ENCODE peak calls at places on chromosomes 6 and 20, in seven cellular contexts. T is stimulated activated CD8-positive, alpha-beta memory T cell treated with anti-CD3 and anti-CD28 coated beads, Interleukin-12 subunit alpha, Interleukin-12 subunit beta, amount 100 ng/mL, for 1 hour; E is fibroblast of the conjunctiva; Y is fibroblast of lung; C is BJ; W is PC-3; H is activated naive CD4-positive, alpha-beta T cell treated with anti-CD3 and anti-CD28 coated beads, Interleukin-2, amount 10 ng/mL, durations not matched to agents 7 days and 5 days. Q is an unnamed sample.

GRCh38 chr20:43711098-43711654 is 15.6 kb downstream of the GTSF1L start:
- DNase-seq in H (no peak), W (no peak), C (no peak), Y (no peak), E (no peak), T (no peak), Q (no peak)

GRCh38 chr6:36508532-36508931 is 38.7 kb downstream of the STK38 start:
- DNase-seq in W (no peak), Y (no peak), H (no peak), E (no peak), T (no peak), C (no peak), Q (no peak)

GRCh38 chr20:31711416-31712111 is 11.1 kb downstream of the BCL2L1 start:
- DNase-seq in H (no peak), C (no peak), T (no peak), W (peak; percentile 20), Y (no peak), E (no peak), Q (no peak)

GRCh38 chr6:117317261-117317660 is 51.9 kb downstream of the VGLL2 start:
- DNase-seq in H (no peak), W (peak; percentile 59), C (no peak), E (no peak), T (no peak), Y (peak; percentile 14), Q (no peak)

GRCh38 chr6:30814137-30815084 is 69.9 kb upstream of the DDR1 start:
- DNase-seq in C (no peak), H (peak; percentile 58), Y (peak; percentile 68), W (peak; percentile 81), E (peak; percentile 37), T (peak; percentile 37), Q (peak; percentile 76)

GRCh38 chr20:35192071-35192872 is 20.4 kb downstream of the PROCR start:
- DNase-seq in C (no peak), H (no peak), E (no peak), W (peak; percentile 88), Y (no peak), T (no peak), Q (no peak)

GRCh38 chr20:15860850-15861249 is 712.4 kb downstream of the KIF16B start:
- DNase-seq in T (no peak), E (no peak), W (no peak), Y (no peak), H (no peak), C (no peak), Q (no peak)

GRCh38 chr20:56788671-56789610 is 159.8 kb downstream of the TFAP2C start:
- DNase-seq in H (no peak), E (no peak), C (no peak), T (no peak), Y (no peak), W (peak; percentile 77), Q (peak; percentile 66)

GRCh38 chr6:42200035-42200434 is 5.3 kb upstream of the GUCA1B start:
- DNase-seq in H (no peak), E (peak; percentile 77), Y (peak; percentile 99), C (peak; percentile 94), W (peak; percentile 96), T (no peak), Q (peak; percentile 97)

GRCh38 chr20:59013031-59013951 is 5.9 kb upstream of the TUBB1 start:
- DNase-seq in E (no peak), H (no peak), T (no peak), C (no peak), Y (no peak), W (no peak), Q (no peak)

GRCh38 chr6:168877821-168878282 is 375.8 kb downstream of the THBS2 start:
- DNase-seq in W (peak; percentile 53), Y (peak; percentile 4), H (no peak), T (no peak), E (no peak), C (no peak), Q (peak; percentile 25)

GRCh38 chr6:149964243-149965190 is 774 bp downstream of the ULBP1 start:
- DNase-seq in W (no peak), E (no peak), C (no peak), T (no peak), Y (peak; percentile 30), H (peak; percentile 49), Q (peak; percentile 57)

GRCh38 chr6:277746-278145 is 14.5 kb upstream of the DUSP22 start:
- DNase-seq in E (no peak), C (no peak), W (no peak), T (no peak), H (no peak), Y (no peak), Q (no peak)

GRCh38 chr6:41200901-41201783 is at the start of gene TREML2:
- DNase-seq in E (no peak), C (no peak), T (no peak), H (peak; percentile 68), W (no peak), Y (no peak), Q (no peak)

GRCh38 chr20:5718896-5719595 is 31.2 kb upstream of the SHLD1 start:
- DNase-seq in Y (no peak), H (no peak), T (no peak), W (no peak), E (no peak), C (no peak), Q (no peak)

GRCh38 chr20:50115041-50115512 is 2.1 kb upstream of the UBE2V1 start:
- DNase-seq in W (no peak), T (no peak), H (no peak), Y (no peak), C (no peak), E (no peak), Q (no peak)

GRCh38 chr20:37317316-37317715 is 27.9 kb downstream of the MANBAL start:
- DNase-seq in Y (no peak), T (no peak), W (no peak), C (no peak), E (no peak), H (no peak), Q (no peak)

GRCh38 chr6:37988696-37989095 is 169.2 kb downstream of the ZFAND3 start:
- DNase-seq in Y (no peak), C (no peak), H (no peak), E (no peak), T (no peak), W (no peak), Q (no peak)

GRCh38 chr6:1715336-1715735 is 105.6 kb downstream of the FOXC1 start:
- DNase-seq in T (no peak), C (no peak), E (no peak), W (no peak), H (no peak), Y (no peak), Q (no peak)

GRCh38 chr6:108200631-108201030 is 34.8 kb downstream of the NR2E1 start:
- DNase-seq in C (no peak), E (peak; percentile 31), W (peak; percentile 87), Y (peak; percentile 69), T (no peak), H (no peak), Q (peak; percentile 18)

GRCh38 chr6:116279232-116280160 is at the start of gene TSPYL1:
- DNase-seq in Y (peak; percentile 97), T (peak; percentile 91), W (peak; percentile 95), C (peak; percentile 85), H (peak; percentile 97), E (peak; percentile 95), Q (peak; percentile 96)

GRCh38 chr6:87116922-87117321 is 22.0 kb upstream of the CGA start:
- DNase-seq in Y (no peak), E (no peak), T (no peak), C (no peak), W (no peak), H (no peak), Q (no peak)

GRCh38 chr6:156780117-156780641 is 3.0 kb downstream of the ARID1B start:
- DNase-seq in T (peak; percentile 39), W (peak; percentile 84), Y (peak; percentile 93), E (peak; percentile 84), H (peak; percentile 68), C (peak; percentile 71), Q (peak; percentile 82)

GRCh38 chr6:40831381-40831780 is 207.6 kb downstream of the UNC5CL start:
- DNase-seq in C (no peak), H (no peak), W (no peak), Y (no peak), T (no peak), E (no peak), Q (no peak)

GRCh38 chr20:47574616-47575401 is 73.1 kb downstream of the NCOA3 start:
- DNase-seq in Y (peak; percentile 50), C (no peak), W (peak; percentile 26), H (no peak), T (no peak), E (no peak), Q (peak; percentile 38)

GRCh38 chr20:49983848-49984408 is 1.1 kb downstream of the SNAI1 start:
- DNase-seq in T (no peak), H (no peak), Y (peak; percentile 63), W (no peak), E (no peak), C (no peak), Q (peak; percentile 75)

GRCh38 chr6:25017486-25017885 is 81.7 kb upstream of the RIPOR2 start:
- DNase-seq in Y (no peak), T (no peak), C (no peak), H (no peak), E (no peak), W (peak; percentile 79), Q (no peak)

GRCh38 chr20:22389836-22390542 is 194.4 kb downstream of the FOXA2 start:
- DNase-seq in Y (no peak), E (no peak), T (no peak), H (no peak), W (peak; percentile 99), C (no peak), Q (no peak)

GRCh38 chr6:42140756-42141602 is 1.4 kb downstream of the C6orf132 start:
- DNase-seq in C (no peak), Y (peak; percentile 34), T (no peak), H (no peak), E (no peak), W (no peak), Q (peak; percentile 38)

GRCh38 chr20:63553251-63553932 is 567 bp upstream of the FNDC11 start:
- DNase-seq in H (peak; percentile 88), T (peak; percentile 77), Y (peak; percentile 88), C (no peak), W (peak; percentile 83), E (peak; percentile 69), Q (peak; percentile 92)

GRCh38 chr6:137496392-137496767 is 2.2 kb upstream of the OLIG3 start:
- DNase-seq in E (no peak), W (no peak), C (no peak), Y (no peak), T (no peak), H (no peak), Q (no peak)